ENCODE peak calls at places on chromosomes 12 and 14, in eight cellular contexts. F, P, J, Z, S, T, W and Y are unnamed samples. For H3K9me3, the result is how much of the 10 kb centered on the place peaks cover.

GRCh38 chr14:76763362-76764041 is 2.2 kb downstream of the VASH1 start:
- DNase-seq in F (no peak), P (no peak), J (no peak), Z (no peak), S (no peak), T (no peak), W (no peak), Y (no peak)

GRCh38 chr12:4032906-4033628 is 159.9 kb upstream of the PARP11 start:
- DNase-seq in F (no peak), P (no peak), J (no peak), Z (no peak), S (no peak), T (no peak), W (no peak), Y (no peak)

GRCh38 chr12:10753066-10753465 is 29.9 kb upstream of the YBX3 start:
- DNase-seq in F (no peak), P (no peak), J (peak), Z (no peak), S (no peak), T (no peak), W (no peak), Y (no peak)

GRCh38 chr12:53798575-53798974 is 46.8 kb upstream of the CISTR start:
- DNase-seq in F (no peak), P (peak), J (no peak), Z (no peak), S (peak), T (no peak), W (no peak), Y (no peak)

GRCh38 chr14:37668646-37669045 is 73.2 kb downstream of the TTC6 start:
- DNase-seq in F (no peak), P (no peak), J (peak), Z (no peak), S (no peak), T (no peak), W (no peak), Y (no peak)

GRCh38 chr14:94921870-94922585 is 152.1 kb upstream of the GSC start:
- DNase-seq in F (no peak), P (no peak), J (no peak), Z (no peak), S (no peak), T (peak), W (no peak), Y (no peak)

GRCh38 chr12:106145539-106146447 is 7.0 kb upstream of the NUAK1 start:
- DNase-seq in F (no peak), P (no peak), J (no peak), Z (no peak), S (no peak), T (no peak), W (no peak), Y (peak)

GRCh38 chr12:48000878-48001321 is 3.4 kb downstream of the COL2A1 start:
- DNase-seq in F (no peak), P (no peak), J (peak), Z (no peak), S (peak), T (no peak), W (no peak), Y (no peak)

GRCh38 chr14:50375760-50376159 is 20.9 kb downstream of the CDKL1 start:
- DNase-seq in F (no peak), P (no peak), J (no peak), Z (no peak), S (no peak), T (no peak), W (no peak), Y (no peak)

GRCh38 chr12:57198329-57198728 is 18.3 kb upstream of the NXPH4 start:
- DNase-seq in F (no peak), P (no peak), J (no peak), Z (no peak), S (no peak), T (no peak), W (no peak), Y (no peak)

GRCh38 chr12:6691473-6691872 is 2.3 kb upstream of the ZNF384 start:
- DNase-seq in F (no peak), P (no peak), J (no peak), Z (no peak), S (no peak), T (no peak), W (no peak), Y (no peak)

GRCh38 chr14:59013672-59014298 is 174.7 kb upstream of the DAAM1 start:
- DNase-seq in F (no peak), P (peak), J (no peak), Z (no peak), S (no peak), T (no peak), W (no peak), Y (no peak)

GRCh38 chr12:98724384-98725155 is 79.5 kb downstream of the APAF1 start:
- DNase-seq in F (no peak), P (no peak), J (no peak), Z (no peak), S (no peak), T (no peak), W (no peak), Y (no peak)

GRCh38 chr12:4943067-4943937 is 33.6 kb downstream of the KCNA1 start:
- DNase-seq in F (no peak), P (no peak), J (no peak), Z (no peak), S (no peak), T (no peak), W (no peak), Y (no peak)

GRCh38 chr14:61477845-61478438 is 156.6 kb downstream of the PRKCH start:
- DNase-seq in F (no peak), P (no peak), J (no peak), Z (no peak), S (no peak), T (no peak), W (no peak), Y (peak)

GRCh38 chr12:120257041-120257821 is 8.3 kb downstream of the PXN start:
- DNase-seq in F (no peak), P (no peak), J (peak), Z (no peak), S (no peak), T (peak), W (peak), Y (peak)

GRCh38 chr12:116164263-116164817 is 113.2 kb downstream of the MED13L start:
- DNase-seq in F (no peak), P (no peak), J (no peak), Z (no peak), S (no peak), T (no peak), W (no peak), Y (no peak)
- H3K4me3 ChIP-seq in F (no peak), P (no peak), J (no peak), Z (no peak), S (no peak), T (no peak), W (no peak), Y (no peak)

GRCh38 chr14:105899071-105899641 is 372.8 kb downstream of the TMEM121 start:
- DNase-seq in F (no peak), P (no peak), J (no peak), Z (no peak), S (no peak), T (no peak), W (no peak), Y (peak)

GRCh38 chr14:105894978-105895881 is 368.8 kb downstream of the TMEM121 start:
- DNase-seq in F (no peak), P (no peak), J (no peak), Z (no peak), S (no peak), T (no peak), W (no peak), Y (peak)

GRCh38 chr14:105898482-105899010 is 372.2 kb downstream of the TMEM121 start:
- DNase-seq in F (no peak), P (no peak), J (no peak), Z (no peak), S (no peak), T (no peak), W (no peak), Y (peak)

GRCh38 chr14:105899657-105900397 is 373.4 kb downstream of the TMEM121 start:
- DNase-seq in F (no peak), P (no peak), J (no peak), Z (no peak), S (no peak), T (no peak), W (no peak), Y (peak)

GRCh38 chr14:105897725-105898113 is 371.3 kb downstream of the TMEM121 start:
- DNase-seq in F (no peak), P (no peak), J (no peak), Z (no peak), S (no peak), T (no peak), W (no peak), Y (peak)
- H3K9me3 ChIP-seq in F (under half), P (under half), J (under half), Z (under half), S (under half), T (half or more), W (under half), Y (under half)

GRCh38 chr14:69994002-69994401 is 114.8 kb downstream of the SMOC1 start:
- DNase-seq in F (no peak), P (no peak), J (no peak), Z (no peak), S (no peak), T (no peak), W (no peak), Y (no peak)
- H3K4me3 ChIP-seq in F (no peak), P (no peak), J (no peak), Z (no peak), S (no peak), T (no peak), W (no peak), Y (no peak)

GRCh38 chr14:96801931-96802330 is 4.7 kb downstream of the VRK1 start:
- DNase-seq in F (no peak), P (no peak), J (no peak), Z (no peak), S (no peak), T (no peak), W (no peak), Y (no peak)

GRCh38 chr14:96804821-96805374 is 7.7 kb downstream of the VRK1 start:
- DNase-seq in F (no peak), P (no peak), J (no peak), Z (no peak), S (no peak), T (no peak), W (no peak), Y (no peak)

GRCh38 chr14:96805906-96806305 is 8.7 kb downstream of the VRK1 start:
- DNase-seq in F (no peak), P (no peak), J (no peak), Z (no peak), S (no peak), T (no peak), W (no peak), Y (no peak)

GRCh38 chr14:96803958-96804357 is 6.8 kb downstream of the VRK1 start:
- DNase-seq in F (no peak), P (no peak), J (no peak), Z (no peak), S (no peak), T (no peak), W (no peak), Y (no peak)

GRCh38 chr14:96802963-96803362 is 5.8 kb downstream of the VRK1 start:
- DNase-seq in F (no peak), P (no peak), J (no peak), Z (no peak), S (no peak), T (no peak), W (no peak), Y (no peak)
- H3K9me3 ChIP-seq in F (under half), P (under half), J (under half), Z (under half), S (under half), T (under half), W (under half), Y (under half)

DNA sequence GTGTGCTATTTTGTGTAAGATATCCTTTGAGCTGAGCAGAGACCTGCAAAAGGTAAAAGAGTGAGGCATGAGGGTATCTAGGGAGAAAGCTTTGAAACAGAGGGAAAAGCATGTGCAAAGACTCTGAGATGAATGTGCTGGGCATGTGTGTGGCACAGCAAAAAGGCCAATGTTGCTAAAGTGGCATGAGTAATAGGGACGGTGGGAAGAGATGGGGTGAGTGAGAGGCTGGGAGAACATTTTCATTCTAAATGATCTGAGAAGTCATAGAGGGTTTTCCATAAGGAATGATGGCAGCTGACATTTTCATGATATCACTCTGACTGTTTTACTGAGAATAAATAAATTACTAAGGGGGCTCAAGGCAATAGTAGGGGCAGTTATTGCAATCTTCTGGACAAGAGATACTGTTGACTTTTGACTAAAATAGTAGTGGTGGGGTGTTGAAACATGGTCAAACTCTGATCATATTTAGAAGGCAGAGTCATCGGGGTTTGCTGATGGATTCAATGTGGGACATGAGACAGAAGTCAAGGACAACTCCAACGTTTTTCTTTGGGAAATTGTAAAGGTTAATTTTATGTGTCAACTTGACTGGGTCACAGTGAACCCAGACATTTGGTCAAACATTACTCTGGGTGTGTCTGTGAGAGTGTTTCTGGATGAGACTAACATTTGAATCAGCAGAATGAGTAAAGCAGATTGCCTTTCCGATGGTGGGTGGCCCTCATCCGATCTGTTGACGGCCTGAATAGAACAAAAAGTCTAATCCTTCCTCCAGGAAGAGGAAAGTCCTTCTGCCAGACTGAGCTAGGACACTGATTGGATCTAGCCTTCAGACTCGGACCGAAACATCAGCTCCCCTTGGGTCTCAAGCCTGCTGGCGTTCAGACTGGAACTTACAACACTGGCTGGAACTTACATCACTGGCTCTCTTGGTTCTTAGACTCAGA is 193.9 kb upstream of the PLXNC1 start:
- DNase-seq in F (no peak), P (no peak), J (no peak), Z (no peak), S (no peak), T (peak), W (peak), Y (peak)
- H3K4me3 ChIP-seq in F (no peak), P (no peak), J (no peak), Z (no peak), S (no peak), T (no peak), W (no peak), Y (no peak)

GRCh38 chr14:104211741-104212140 is 73.4 kb downstream of the KIF26A start:
- DNase-seq in F (no peak), P (no peak), J (no peak), Z (no peak), S (no peak), T (no peak), W (no peak), Y (peak)

GRCh38 chr14:104211242-104211641 is 72.9 kb downstream of the KIF26A start:
- DNase-seq in F (no peak), P (no peak), J (no peak), Z (no peak), S (no peak), T (no peak), W (no peak), Y (peak)

GRCh38 chr14:104209985-104210520 is 71.7 kb downstream of the KIF26A start:
- DNase-seq in F (no peak), P (no peak), J (no peak), Z (no peak), S (no peak), T (no peak), W (no peak), Y (no peak)

GRCh38 chr14:104212206-104213095 is 74.1 kb downstream of the KIF26A start:
- DNase-seq in F (no peak), P (no peak), J (no peak), Z (no peak), S (no peak), T (no peak), W (no peak), Y (peak)

DNA sequence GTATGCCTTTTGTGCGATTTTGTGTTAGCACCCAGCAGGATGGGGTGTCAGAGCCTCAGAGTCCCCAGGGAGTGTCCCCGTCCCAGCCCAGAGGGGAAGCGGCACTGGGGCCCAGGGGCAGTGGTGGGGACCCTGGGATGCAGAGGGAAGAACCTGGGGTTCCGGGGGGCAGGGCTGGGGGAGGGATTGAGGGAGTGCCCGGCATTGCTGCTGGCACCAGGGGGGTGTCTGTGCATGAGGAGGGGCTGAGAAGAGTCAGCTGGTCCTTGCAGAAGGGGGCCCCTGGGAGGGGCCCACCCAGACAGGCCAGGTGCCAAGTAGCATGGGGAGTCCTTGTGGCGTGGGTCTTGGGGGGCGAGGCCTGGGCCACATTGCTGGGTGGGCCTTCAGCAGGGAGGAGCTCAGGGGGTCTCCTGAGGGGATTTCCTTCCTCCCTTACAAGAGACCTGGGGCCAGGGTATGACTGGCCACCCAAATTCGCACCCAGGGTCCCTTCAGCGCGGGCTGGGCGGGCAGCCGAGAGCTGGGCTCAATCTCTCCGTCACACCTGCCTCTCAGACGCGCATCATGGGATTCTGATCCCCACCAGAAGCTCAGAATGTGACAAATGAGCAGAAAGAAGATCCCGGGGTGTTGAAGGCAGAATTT is 72.3 kb downstream of the KIF26A start:
- DNase-seq in F (no peak), P (no peak), J (no peak), Z (no peak), S (no peak), T (no peak), W (no peak), Y (peak)
- H3K9me3 ChIP-seq in F (under half), P (under half), J (under half), Z (under half), S (under half), T (under half), W (under half), Y (under half)